ENCODE peak calls at places on chromosomes 7 and 10, in six cellular contexts. Y, L, U, Q, S and P are unnamed samples. For H3K4me1, the result is how much of the 10 kb centered on the place peaks cover.

GRCh38 chr10:87750001-87750651 is 67.9 kb downstream of the ATAD1 start:
- DNase-seq in L (no peak), U (no peak), Q (no peak), S (peak), Y (no peak), P (no peak)

GRCh38 chr10:119541459-119542356 is 811 bp downstream of the RGS10 start:
- DNase-seq in U (no peak), Y (peak), S (no peak), L (no peak), Q (no peak), P (no peak)

GRCh38 chr10:44895280-44895679 is 15.9 kb upstream of the TMEM72 start:
- DNase-seq in L (no peak), U (no peak), Q (no peak), S (no peak), Y (no peak), P (no peak)

GRCh38 chr7:29556405-29557195 is 7.0 kb upstream of the PRR15 start:
- DNase-seq in Y (no peak), L (no peak), Q (no peak), S (no peak), U (no peak), P (no peak)

GRCh38 chr7:75039166-75039565 is 34.4 kb downstream of the RCC1L start:
- DNase-seq in U (no peak), Y (no peak), Q (no peak), L (no peak), S (peak), P (no peak)

GRCh38 chr7:4297843-4298219 is 384.3 kb upstream of the FOXK1 start:
- DNase-seq in S (no peak), U (no peak), Q (no peak), Y (no peak), L (no peak), P (no peak)

GRCh38 chr7:3065724-3066143 is 22.1 kb upstream of the CARD11 start:
- DNase-seq in L (peak), S (peak), Q (no peak), U (peak), Y (peak), P (no peak)

GRCh38 chr7:64528770-64529169 is 34.1 kb downstream of the ZNF680 start:
- DNase-seq in U (no peak), L (no peak), S (no peak), Y (no peak), Q (no peak), P (no peak)

GRCh38 chr7:516606-517456 is 2.8 kb downstream of the PDGFA start:
- DNase-seq in U (peak), S (peak), L (peak), Q (peak), Y (peak), P (no peak)

GRCh38 chr7:127730658-127731276 is 78.8 kb downstream of the SND1 start:
- DNase-seq in U (no peak), S (no peak), Q (no peak), Y (no peak), L (no peak), P (no peak)

GRCh38 chr10:86074294-86074693 is 292.3 kb downstream of the GRID1 start:
- DNase-seq in Y (no peak), S (no peak), Q (no peak), U (no peak), L (no peak), P (no peak)

GRCh38 chr10:48429309-48429708 is 122.8 kb downstream of the MAPK8 start:
- DNase-seq in S (no peak), Q (no peak), U (no peak), L (no peak), Y (no peak), P (no peak)

GRCh38 chr10:24791129-24791733 is 67.5 kb upstream of the ARHGAP21 start:
- DNase-seq in Q (no peak), Y (no peak), S (no peak), L (no peak), U (no peak), P (no peak)

GRCh38 chr10:93420091-93420490 is 62.0 kb downstream of the MYOF start:
- DNase-seq in Y (no peak), U (no peak), L (no peak), Q (peak), S (peak), P (no peak)

GRCh38 chr10:48926764-48927163 is 12.9 kb downstream of the LRRC18 start:
- DNase-seq in S (no peak), Q (no peak), L (no peak), U (no peak), Y (no peak), P (no peak)

GRCh38 chr7:13947535-13947934 is 41.9 kb downstream of the ETV1 start:
- DNase-seq in Q (no peak), L (no peak), U (no peak), S (no peak), Y (no peak), P (no peak)

GRCh38 chr7:74284781-74285259 is 4.4 kb upstream of the CLIP2 start:
- DNase-seq in S (no peak), L (no peak), Q (no peak), U (peak), Y (peak), P (no peak)

GRCh38 chr7:30159153-30159552 is 24.4 kb downstream of the MTURN start:
- DNase-seq in S (no peak), L (no peak), Y (peak), U (no peak), Q (no peak), P (no peak)

GRCh38 chr7:47438411-47439029 is 143.4 kb downstream of the TNS3 start:
- DNase-seq in Q (no peak), S (no peak), Y (no peak), L (no peak), U (no peak), P (no peak)

GRCh38 chr10:103197177-103197576 is 4.1 kb upstream of the NT5C2 start:
- DNase-seq in Y (no peak), L (peak), S (peak), Q (peak), U (peak), P (no peak)

GRCh38 chr7:30931161-30931926 is 19.7 kb downstream of the AQP1 start:
- DNase-seq in U (no peak), L (peak), S (no peak), Q (no peak), Y (no peak), P (peak)

GRCh38 chr10:20858292-20859124 is 38.6 kb downstream of the NEBL start:
- DNase-seq in Q (no peak), U (no peak), S (peak), L (no peak), Y (no peak), P (no peak)

GRCh38 chr10:118958984-118959916 is 70.3 kb upstream of the NANOS1 start:
- DNase-seq in Y (peak), Q (peak), L (peak), S (peak), U (peak), P (peak)

GRCh38 chr7:95066736-95067530 is 159.5 kb downstream of the PPP1R9A start:
- DNase-seq in L (no peak), Q (no peak), U (no peak), Y (no peak), S (peak), P (no peak)

DNA sequence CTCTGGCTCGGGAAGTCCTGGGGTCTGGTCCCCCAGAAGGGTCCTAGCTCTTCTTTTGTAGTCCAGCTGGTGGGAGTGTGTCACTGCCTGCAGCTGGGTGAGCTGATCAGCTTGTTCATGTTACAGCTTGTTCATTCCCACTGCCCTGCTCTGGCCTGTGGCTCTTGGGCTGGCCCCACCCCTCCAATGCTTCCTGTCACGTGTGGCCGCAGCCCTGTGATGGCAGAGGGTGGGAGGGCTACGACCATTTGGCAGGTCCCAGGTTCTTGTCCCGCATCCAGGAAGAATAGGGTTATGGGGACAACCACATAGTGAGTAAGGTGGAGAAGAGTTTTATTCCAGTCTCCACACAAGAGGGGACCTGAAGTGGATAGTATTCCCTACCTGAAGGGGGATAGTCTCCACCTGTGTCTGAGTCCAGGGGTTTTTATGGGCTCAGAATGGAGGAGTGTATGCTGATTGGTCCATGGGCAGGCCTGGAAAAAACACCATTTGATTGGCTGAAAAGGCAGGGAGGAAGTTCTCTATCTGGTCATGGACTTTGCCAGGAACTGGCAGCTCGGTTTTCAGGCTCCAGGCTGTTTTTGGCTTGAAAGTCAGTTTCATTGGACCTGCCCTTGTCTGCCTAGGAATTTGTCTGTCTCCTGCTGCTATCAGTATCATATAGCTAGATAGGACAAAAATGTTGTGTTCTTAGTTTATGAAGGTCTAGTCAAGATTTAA is 13.1 kb downstream of the SDHAF3 start:
- DNase-seq in L (no peak), U (no peak), Q (no peak), Y (no peak), S (no peak), P (no peak)
- TF ChIP-seq POLR2A in L (no peak), U (no peak), Q (no peak), Y (no peak), S (no peak), P (no peak)

DNA sequence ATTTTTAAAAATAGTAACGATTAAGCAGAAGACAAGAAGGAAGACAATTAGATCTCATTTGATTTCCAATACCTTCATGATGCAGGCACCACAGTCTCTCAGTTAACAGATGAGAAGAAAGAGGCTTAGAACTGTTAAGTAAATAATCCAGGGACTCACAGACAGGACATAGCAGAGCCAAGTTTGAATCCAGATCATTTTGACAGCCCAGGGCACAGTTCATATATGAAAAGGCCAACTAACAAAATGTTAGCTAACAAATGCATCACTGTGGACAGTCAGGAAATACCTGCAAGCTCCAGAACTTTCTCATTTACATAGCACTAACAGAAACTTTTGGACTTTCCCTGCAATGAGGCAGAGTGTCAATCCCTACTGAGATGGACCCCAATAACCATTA is 4.2 kb upstream of the NPSR1 start:
- DNase-seq in U (no peak), Q (no peak), L (no peak), Y (no peak), S (no peak), P (no peak)
- H3K4me1 ChIP-seq in U (under half), Q (under half), L (under half), Y (under half), S (under half), P (under half)

GRCh38 chr10:101578803-101579515 is 9.1 kb downstream of the POLL start:
- DNase-seq in S (no peak), Q (no peak), Y (no peak), U (no peak), L (no peak), P (no peak)
- TF ChIP-seq POLR2A in S (no peak), Q (no peak), Y (no peak), U (no peak), L (no peak), P (no peak)

GRCh38 chr7:105238198-105238765 is 150.4 kb downstream of the SRPK2 start:
- DNase-seq in S (no peak), L (no peak), Q (no peak), U (no peak), Y (no peak), P (no peak)
- H3K4me1 ChIP-seq in S (under half), L (under half), Q (under half), U (under half), Y (under half), P (under half)

GRCh38 chr10:73998623-73999622 is 1.0 kb downstream of the VCL start:
- DNase-seq in Q (peak), U (peak), Y (peak), L (peak), S (peak), P (peak)
- TF ChIP-seq POLR2A in Q (no peak), U (peak), Y (peak), L (peak), S (peak), P (no peak)

GRCh38 chr10:125148576-125148975 is 11.8 kb downstream of the CTBP2 start:
- DNase-seq in Y (no peak), Q (no peak), L (no peak), U (no peak), S (no peak), P (no peak)
- H3K4me1 ChIP-seq in Y (half or more), Q (half or more), L (half or more), U (under half), S (under half), P (under half)

DNA sequence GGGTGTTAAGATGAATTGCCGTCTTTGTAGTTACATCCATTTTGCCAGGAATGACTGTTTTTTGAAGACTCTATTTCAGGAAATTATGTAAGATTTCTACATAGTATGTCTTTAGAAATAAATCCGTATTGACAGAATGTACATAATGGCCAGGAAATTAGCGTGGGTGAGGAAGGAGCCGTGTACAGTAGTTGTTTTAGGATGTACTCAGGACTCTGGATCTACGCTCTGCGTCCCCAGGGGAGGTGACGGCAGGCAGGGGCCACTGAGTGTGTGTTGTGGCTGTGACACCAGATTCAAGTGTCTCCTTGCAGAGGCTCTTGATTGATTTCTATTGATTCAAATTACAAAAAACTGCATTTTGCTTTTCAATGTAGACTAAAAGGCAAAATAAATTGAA is 238.4 kb downstream of the DNAJB6 start:
- DNase-seq in U (no peak), Y (no peak), S (no peak), L (no peak), Q (no peak), P (no peak)
- TF ChIP-seq POLR2A in U (no peak), Y (no peak), S (no peak), L (no peak), Q (no peak), P (no peak)

DNA sequence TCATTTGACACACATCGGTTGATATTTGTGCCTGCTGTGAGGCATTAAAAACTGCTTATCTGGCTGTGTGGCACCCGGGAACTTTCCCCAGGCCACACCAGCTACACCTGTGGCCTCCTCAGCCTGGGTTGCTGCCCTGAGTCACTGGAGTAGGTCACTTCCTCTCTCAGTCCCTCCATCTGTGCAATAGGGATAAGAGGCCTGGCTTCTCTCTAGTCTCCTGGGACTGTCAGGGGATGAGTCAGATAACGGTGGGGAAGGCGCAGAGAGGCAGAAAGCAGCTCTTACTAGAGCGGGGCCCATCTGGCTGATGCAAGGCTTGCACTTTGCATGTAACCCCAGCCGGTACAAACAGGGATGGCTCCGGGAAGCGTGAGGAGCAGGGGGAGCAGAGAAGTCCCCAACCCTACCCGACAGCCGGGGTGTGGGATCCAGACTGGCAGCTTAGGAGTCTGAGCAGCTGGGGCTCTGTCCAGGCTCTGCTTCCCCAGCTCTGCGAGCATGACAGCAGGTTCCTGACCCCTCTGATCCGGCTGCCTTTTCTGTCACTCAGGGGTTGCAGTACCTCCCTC is 34.0 kb downstream of the DNAJB12 start:
- DNase-seq in S (peak), L (peak), U (peak), Y (peak), Q (peak), P (peak)
- H3K4me1 ChIP-seq in S (under half), L (half or more), U (under half), Y (half or more), Q (half or more), P (under half)

DNA sequence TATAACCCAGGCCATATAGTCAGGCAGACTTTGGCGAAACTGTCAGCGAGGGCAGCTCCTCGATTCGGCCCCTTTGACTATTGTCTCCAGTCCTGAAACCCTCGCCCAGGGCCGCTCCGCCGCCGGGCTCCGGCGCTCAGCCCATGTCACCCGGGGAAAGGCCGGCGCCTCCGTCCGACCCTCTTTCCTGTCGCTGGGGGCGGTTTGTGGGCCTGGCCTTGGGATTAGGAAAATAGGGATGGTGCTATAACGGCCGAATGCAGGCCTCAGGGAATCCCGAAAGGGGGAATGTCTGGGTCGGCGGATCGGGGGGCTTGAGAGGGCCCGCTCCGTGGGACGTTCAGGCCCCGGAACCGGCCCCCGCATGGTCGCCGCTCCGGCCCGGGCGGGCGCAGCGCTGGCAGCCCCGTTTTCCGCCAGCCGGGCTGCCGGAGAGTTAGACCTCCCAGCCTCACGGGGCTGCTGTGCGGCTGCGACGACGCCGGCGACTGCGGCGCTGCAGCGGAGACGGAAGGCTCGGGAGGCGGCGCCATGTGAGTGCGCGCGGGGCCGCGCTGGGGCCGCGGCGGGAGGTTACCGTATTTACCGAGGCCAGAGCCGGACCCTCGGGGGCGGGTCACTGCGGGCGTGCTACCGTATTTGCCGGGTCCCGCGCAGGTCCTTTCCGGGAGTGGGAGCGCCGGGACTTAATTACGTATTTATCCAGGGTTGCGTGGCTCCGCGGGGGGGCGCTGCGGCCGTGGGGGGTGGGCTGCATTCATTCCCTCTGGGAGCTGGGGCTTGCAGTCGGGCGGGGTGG is 25.9 kb downstream of the ZNF775 start:
- DNase-seq in Q (peak), S (peak), U (peak), L (peak), Y (peak), P (peak)
- TF ChIP-seq POLR2A in Q (peak), S (peak), U (peak), L (peak), Y (peak), P (peak)

DNA sequence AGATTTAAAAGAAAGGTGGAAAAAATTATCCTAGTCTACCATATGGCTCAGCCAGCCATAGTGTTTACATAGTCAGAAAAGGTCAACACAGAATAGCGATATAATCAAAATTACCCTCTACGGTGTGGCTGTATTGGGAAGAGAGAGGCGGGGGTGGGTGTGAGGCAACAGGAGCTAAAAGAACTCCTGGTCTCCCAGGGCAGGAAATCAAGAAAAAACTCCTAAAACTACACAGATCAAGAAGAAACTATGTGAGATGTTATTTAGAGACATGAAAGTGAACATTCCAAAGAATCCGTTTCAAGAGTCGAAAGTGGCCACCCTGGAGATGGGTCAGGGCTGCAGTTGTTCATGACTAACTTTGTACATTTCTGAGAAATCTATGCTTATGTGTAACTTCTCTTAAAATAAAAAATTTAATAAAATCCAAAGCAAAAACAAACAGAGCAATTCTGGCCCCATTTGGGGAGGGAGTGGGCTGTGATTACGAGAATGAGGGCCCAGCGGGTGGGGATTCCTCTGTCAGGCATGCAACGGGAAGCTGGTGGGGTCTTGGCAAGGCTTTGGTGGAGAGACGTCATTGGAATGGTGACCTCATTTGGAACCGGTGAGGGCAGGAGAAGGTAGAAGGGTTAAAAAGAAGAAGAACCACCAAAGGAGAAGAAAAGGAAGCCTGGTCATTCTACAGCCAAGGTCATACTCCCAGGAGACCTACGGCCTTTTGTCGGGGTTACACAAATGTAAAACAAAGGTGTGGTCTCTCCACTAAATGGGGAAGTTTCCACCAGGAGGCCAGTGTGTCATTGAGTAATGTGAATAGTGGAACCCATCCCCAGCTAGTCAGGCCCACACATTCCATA is 71.2 kb upstream of the DUSP5 start:
- DNase-seq in Y (no peak), S (peak), U (peak), L (no peak), Q (peak), P (no peak)
- H3K4me1 ChIP-seq in Y (under half), S (under half), U (under half), L (under half), Q (under half), P (under half)